ENCODE peak calls at places on chromosomes 12 and 14, in six cellular contexts. E is neural progenitor cell, U is RWPE2, W is thoracic aorta, O is WERI-Rb-1, R is GM12878. V is an unnamed sample.

GRCh38 chr12:129877383-129877782 is 26.4 kb downstream of the TMEM132D start:
- DNase-seq in U (no peak), R (no peak), O (peak; percentile 23), W (no peak), E (no peak), V (no peak)

GRCh38 chr12:115375188-115375991 is 691.4 kb upstream of the TBX3 start:
- DNase-seq in E (no peak), U (no peak), W (no peak), R (peak; percentile 65), O (no peak), V (peak; percentile 29)

GRCh38 chr12:120630139-120630895 is 10.1 kb upstream of the CABP1 start:
- DNase-seq in U (no peak), W (no peak), E (no peak), R (no peak), O (peak; percentile 24), V (no peak)

GRCh38 chr14:86540636-86541247 is 1010.8 kb downstream of the FLRT2 start:
- DNase-seq in R (no peak), U (no peak), E (no peak), W (no peak), O (no peak), V (no peak)

GRCh38 chr12:84038241-84038640 is 874.4 kb downstream of the SLC6A15 start:
- DNase-seq in E (peak; percentile 79), W (no peak), U (no peak), R (no peak), O (no peak), V (no peak)

GRCh38 chr14:101508196-101508947 is 52.9 kb upstream of the DIO3 start:
- DNase-seq in E (no peak), O (no peak), R (no peak), U (peak; percentile 64), W (no peak), V (no peak)

GRCh38 chr12:106865685-106866084 is 90.0 kb upstream of the TMEM263 start:
- DNase-seq in E (peak; percentile 34), U (no peak), R (no peak), W (no peak), O (no peak), V (no peak)

GRCh38 chr14:89201645-89202044 is 215.4 kb downstream of the FOXN3 start:
- DNase-seq in O (no peak), U (no peak), W (no peak), E (no peak), R (peak; percentile 20), V (peak; percentile 23)

GRCh38 chr14:75341639-75342038 is 63.0 kb downstream of the FOS start:
- DNase-seq in O (no peak), W (no peak), U (no peak), E (no peak), R (no peak), V (no peak)
- H3K4me3 ChIP-seq in O (no peak overlapping the region), W (no peak overlapping the region), U (no peak overlapping the region), E (no peak overlapping the region), R (no peak overlapping the region), V (no peak overlapping the region)

GRCh38 chr12:113194971-113195391 is 9.5 kb downstream of the RITA1 start:
- DNase-seq in O (peak; percentile 71), W (no peak), U (no peak), R (no peak), E (peak; percentile 39), V (peak; percentile 65)
- H3K27ac ChIP-seq in O (peak overlapping the region; percentile 69), W (peak overlapping the region; percentile 69), U (peak overlapping the region; percentile 62), R (no peak overlapping the region), E (peak overlapping the region; percentile 73), V (peak overlapping the region; percentile 39)

GRCh38 chr12:74446466-74446865 is 91.2 kb upstream of the ATXN7L3B start:
- DNase-seq in U (no peak), E (no peak), W (no peak), O (no peak), R (no peak), V (no peak)
- H3K27me3 ChIP-seq in U (no peaks in the 10 kb centered on the region), E (no peaks in the 10 kb centered on the region), W (no peaks in the 10 kb centered on the region), O (no peaks in the 10 kb centered on the region), R (no peaks in the 10 kb centered on the region), V (no peaks in the 10 kb centered on the region)

DNA sequence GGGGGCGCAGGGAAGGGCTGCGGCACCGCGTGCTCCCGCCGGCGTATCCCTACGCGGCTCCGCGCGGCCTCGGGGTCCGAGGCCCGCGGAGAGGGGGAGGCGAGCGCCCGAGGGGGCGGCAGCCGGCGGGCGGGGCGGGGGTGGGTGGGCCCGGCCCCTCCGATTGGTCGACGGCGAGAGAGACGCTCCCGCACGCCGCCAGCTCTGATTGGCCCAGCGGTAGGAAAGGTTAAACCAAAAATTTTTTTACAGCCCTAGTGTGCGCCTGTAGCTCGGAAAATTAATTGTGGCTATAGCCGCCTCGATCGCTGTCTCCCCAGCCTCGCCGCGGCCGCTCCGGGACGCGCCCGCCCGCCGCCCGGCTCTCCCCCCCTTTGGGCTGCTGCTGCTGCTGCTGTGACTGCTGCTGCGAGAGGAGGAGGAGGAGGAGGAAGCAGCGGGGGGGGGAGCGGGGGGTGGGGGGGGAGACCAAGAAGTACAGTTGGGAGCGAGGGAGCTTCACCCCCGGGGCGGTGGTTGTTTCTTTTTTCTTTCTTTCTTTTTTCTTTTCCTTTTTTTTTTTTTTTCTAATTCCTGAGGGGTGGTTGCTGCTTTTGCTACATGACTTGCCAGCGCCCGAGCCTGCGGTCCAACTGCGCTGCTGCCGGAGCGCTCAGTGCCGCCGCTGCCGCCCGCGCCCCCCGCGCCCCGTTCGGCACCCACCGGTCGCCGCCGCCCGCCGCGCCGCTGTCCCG is at the start of gene FOXG1:
- DNase-seq in W (no peak), U (no peak), O (no peak), E (peak; percentile 86), R (no peak), V (peak; percentile 64)
- H3K4me3 ChIP-seq in W (peak within 1 kb of the TSS; percentile 70), U (no peak within 1 kb of the TSS), O (peak within 1 kb of the TSS; percentile 35), E (peak within 1 kb of the TSS; percentile 61), R (no peak within 1 kb of the TSS), V (peak within 1 kb of the TSS; percentile 58)

GRCh38 chr12:93573552-93574223 is 1.2 kb downstream of the SOCS2 start:
- DNase-seq in W (no peak), E (peak; percentile 14), U (no peak), R (no peak), O (no peak), V (no peak)
- H3K27ac ChIP-seq in W (no peak overlapping the region), E (no peak overlapping the region), U (no peak overlapping the region), R (no peak overlapping the region), O (no peak overlapping the region), V (no peak overlapping the region)

V was measured in SJCRH30.